ENCODE peak calls at places on chromosome 22, in six cellular contexts. One of them, this sample, is unnamed. For H3K27me3, the result is how much of the 10 kb centered on the place peaks cover.

GRCh38 chr22:49812838-49813237 is 14.8 kb downstream of the BRD1 start:
- DNase-seq in fibroblast of lung: peak
- DNase-seq in Peyer's patch: no peak
- DNase-seq in lung: no peak
- DNase-seq in PC-9: no peak
- DNase-seq in ovary: no peak
- DNase-seq in this sample: no peak

GRCh38 chr22:49586873-49587272 is 240.8 kb downstream of the BRD1 start:
- DNase-seq in fibroblast of lung: no peak
- DNase-seq in Peyer's patch: no peak
- DNase-seq in lung: no peak
- DNase-seq in PC-9: no peak
- DNase-seq in ovary: no peak
- DNase-seq in this sample: no peak

GRCh38 chr22:48340191-48340590 is 1487.5 kb downstream of the BRD1 start:
- DNase-seq in fibroblast of lung: no peak
- DNase-seq in Peyer's patch: peak
- DNase-seq in lung: no peak
- DNase-seq in PC-9: no peak
- DNase-seq in ovary: no peak
- DNase-seq in this sample: no peak

GRCh38 chr22:49182416-49182815 is 645.3 kb downstream of the BRD1 start:
- DNase-seq in fibroblast of lung: no peak
- DNase-seq in Peyer's patch: no peak
- DNase-seq in lung: no peak
- DNase-seq in PC-9: no peak
- DNase-seq in ovary: no peak
- DNase-seq in this sample: no peak

GRCh38 chr22:43697894-43698293 is 114.2 kb downstream of the EFCAB6 start:
- DNase-seq in fibroblast of lung: no peak
- DNase-seq in Peyer's patch: no peak
- DNase-seq in lung: no peak
- DNase-seq in PC-9: no peak
- DNase-seq in ovary: no peak
- DNase-seq in this sample: no peak

GRCh38 chr22:36162127-36163034 is 1.8 kb upstream of the APOL3 start:
- DNase-seq in fibroblast of lung: peak
- DNase-seq in Peyer's patch: no peak
- DNase-seq in lung: no peak
- DNase-seq in PC-9: no peak
- DNase-seq in ovary: no peak
- DNase-seq in this sample: no peak

GRCh38 chr22:24059121-24059520 is 48.0 kb downstream of the CABIN1 start:
- DNase-seq in fibroblast of lung: peak
- DNase-seq in Peyer's patch: no peak
- DNase-seq in lung: no peak
- DNase-seq in PC-9: no peak
- DNase-seq in ovary: no peak
- DNase-seq in this sample: no peak

GRCh38 chr22:26642465-26643367 is 14.7 kb upstream of the MIAT start:
- DNase-seq in fibroblast of lung: peak
- DNase-seq in Peyer's patch: no peak
- DNase-seq in lung: no peak
- DNase-seq in PC-9: no peak
- DNase-seq in ovary: no peak
- DNase-seq in this sample: no peak

GRCh38 chr22:31897842-31898241 is 46.5 kb upstream of the YWHAH start:
- DNase-seq in fibroblast of lung: no peak
- DNase-seq in Peyer's patch: no peak
- DNase-seq in lung: no peak
- DNase-seq in PC-9: no peak
- DNase-seq in ovary: no peak
- DNase-seq in this sample: no peak

GRCh38 chr22:35488513-35488912 is 52.1 kb upstream of the RASD2 start:
- DNase-seq in fibroblast of lung: no peak
- DNase-seq in Peyer's patch: no peak
- DNase-seq in lung: no peak
- DNase-seq in PC-9: no peak
- DNase-seq in ovary: no peak
- DNase-seq in this sample: no peak

GRCh38 chr22:30348395-30348794 is 8.3 kb downstream of the SF3A1 start:
- DNase-seq in fibroblast of lung: no peak
- DNase-seq in Peyer's patch: no peak
- DNase-seq in lung: no peak
- DNase-seq in PC-9: no peak
- DNase-seq in ovary: no peak
- DNase-seq in this sample: no peak

GRCh38 chr22:34976474-34976873 is 89.5 kb upstream of the ISX start:
- DNase-seq in fibroblast of lung: no peak
- DNase-seq in Peyer's patch: no peak
- DNase-seq in lung: no peak
- DNase-seq in PC-9: no peak
- DNase-seq in ovary: no peak
- DNase-seq in this sample: no peak

GRCh38 chr22:23533328-23533762 is 46.7 kb downstream of the IGLL1 start:
- DNase-seq in fibroblast of lung: peak
- DNase-seq in Peyer's patch: peak
- DNase-seq in lung: no peak
- DNase-seq in PC-9: no peak
- DNase-seq in ovary: no peak
- DNase-seq in this sample: no peak

GRCh38 chr22:32584650-32585049 is 110.0 kb downstream of the FBXO7 start:
- DNase-seq in fibroblast of lung: peak
- DNase-seq in Peyer's patch: no peak
- DNase-seq in lung: no peak
- DNase-seq in PC-9: no peak
- DNase-seq in ovary: no peak
- DNase-seq in this sample: no peak

GRCh38 chr22:29813563-29813962 is 24.5 kb downstream of the ASCC2 start:
- DNase-seq in fibroblast of lung: no peak
- DNase-seq in Peyer's patch: no peak
- DNase-seq in lung: no peak
- DNase-seq in PC-9: no peak
- DNase-seq in ovary: no peak
- DNase-seq in this sample: no peak

GRCh38 chr22:50010676-50011446 is 1.7 kb downstream of the IL17REL start:
- DNase-seq in fibroblast of lung: no peak
- DNase-seq in Peyer's patch: peak
- DNase-seq in lung: no peak
- DNase-seq in PC-9: no peak
- DNase-seq in ovary: no peak
- DNase-seq in this sample: peak

GRCh38 chr22:35140879-35141745 is 75.2 kb downstream of the ISX start:
- DNase-seq in fibroblast of lung: no peak
- DNase-seq in Peyer's patch: peak
- DNase-seq in lung: no peak
- DNase-seq in PC-9: peak
- DNase-seq in ovary: no peak
- DNase-seq in this sample: no peak

GRCh38 chr22:39494471-39495120 is 7.5 kb upstream of the MIEF1 start:
- DNase-seq in fibroblast of lung: no peak
- DNase-seq in Peyer's patch: no peak
- DNase-seq in lung: no peak
- DNase-seq in PC-9: no peak
- DNase-seq in ovary: no peak
- DNase-seq in this sample: no peak

GRCh38 chr22:39645532-39645931 is 75.0 kb downstream of the CACNA1I start:
- DNase-seq in fibroblast of lung: no peak
- DNase-seq in Peyer's patch: no peak
- DNase-seq in lung: no peak
- DNase-seq in PC-9: no peak
- DNase-seq in ovary: no peak
- DNase-seq in this sample: no peak

GRCh38 chr22:22429374-22430108 is 79.0 kb downstream of the ZNF280B start:
- DNase-seq in fibroblast of lung: no peak
- DNase-seq in Peyer's patch: no peak
- DNase-seq in lung: no peak
- DNase-seq in PC-9: no peak
- DNase-seq in ovary: no peak
- DNase-seq in this sample: no peak

GRCh38 chr22:50245214-50246072 is 620 bp upstream of the TUBGCP6 start:
- DNase-seq in fibroblast of lung: no peak
- DNase-seq in Peyer's patch: no peak
- DNase-seq in lung: no peak
- DNase-seq in PC-9: peak
- DNase-seq in ovary: no peak
- DNase-seq in this sample: no peak

GRCh38 chr22:26713823-26714449 is 56.5 kb downstream of the MIAT start:
- DNase-seq in fibroblast of lung: peak
- DNase-seq in Peyer's patch: no peak
- DNase-seq in lung: no peak
- DNase-seq in PC-9: no peak
- DNase-seq in ovary: no peak
- DNase-seq in this sample: no peak

GRCh38 chr22:50014655-50015401 is 2.3 kb upstream of the IL17REL start:
- DNase-seq in fibroblast of lung: no peak
- DNase-seq in Peyer's patch: no peak
- DNase-seq in lung: no peak
- DNase-seq in PC-9: no peak
- DNase-seq in ovary: no peak
- DNase-seq in this sample: no peak

GRCh38 chr22:45575173-45575572 is 72.5 kb downstream of the FBLN1 start:
- DNase-seq in fibroblast of lung: no peak
- DNase-seq in Peyer's patch: peak
- DNase-seq in lung: no peak
- DNase-seq in PC-9: no peak
- DNase-seq in ovary: no peak
- DNase-seq in this sample: no peak
- H3K4me3 ChIP-seq in fibroblast of lung: no peak
- H3K4me3 ChIP-seq in Peyer's patch: no peak
- H3K4me3 ChIP-seq in lung: no peak
- H3K4me3 ChIP-seq in PC-9: no peak
- H3K4me3 ChIP-seq in ovary: no peak
- H3K4me3 ChIP-seq in this sample: no peak

GRCh38 chr22:17920992-17921650 is 103.2 kb downstream of the MICAL3 start:
- DNase-seq in fibroblast of lung: no peak
- DNase-seq in Peyer's patch: no peak
- DNase-seq in lung: no peak
- DNase-seq in PC-9: no peak
- DNase-seq in ovary: no peak
- DNase-seq in this sample: no peak
- H3K27ac ChIP-seq in fibroblast of lung: no peak
- H3K27ac ChIP-seq in Peyer's patch: no peak
- H3K27ac ChIP-seq in lung: peak
- H3K27ac ChIP-seq in PC-9: no peak
- H3K27ac ChIP-seq in ovary: no peak
- H3K27ac ChIP-seq in this sample: no peak

GRCh38 chr22:47201186-47201995 is 438.9 kb downstream of the TBC1D22A start:
- DNase-seq in fibroblast of lung: no peak
- DNase-seq in Peyer's patch: peak
- DNase-seq in lung: peak
- DNase-seq in PC-9: no peak
- DNase-seq in ovary: peak
- DNase-seq in this sample: peak

GRCh38 chr22:47199261-47199948 is 437.0 kb downstream of the TBC1D22A start:
- DNase-seq in fibroblast of lung: no peak
- DNase-seq in Peyer's patch: peak
- DNase-seq in lung: peak
- DNase-seq in PC-9: no peak
- DNase-seq in ovary: peak
- DNase-seq in this sample: no peak

GRCh38 chr22:47199949-47200272 is 437.5 kb downstream of the TBC1D22A start:
- DNase-seq in fibroblast of lung: no peak
- DNase-seq in Peyer's patch: no peak
- DNase-seq in lung: no peak
- DNase-seq in PC-9: no peak
- DNase-seq in ovary: no peak
- DNase-seq in this sample: no peak

GRCh38 chr22:47198801-47199251 is 436.4 kb downstream of the TBC1D22A start:
- DNase-seq in fibroblast of lung: no peak
- DNase-seq in Peyer's patch: no peak
- DNase-seq in lung: peak
- DNase-seq in PC-9: no peak
- DNase-seq in ovary: peak
- DNase-seq in this sample: no peak

DNA sequence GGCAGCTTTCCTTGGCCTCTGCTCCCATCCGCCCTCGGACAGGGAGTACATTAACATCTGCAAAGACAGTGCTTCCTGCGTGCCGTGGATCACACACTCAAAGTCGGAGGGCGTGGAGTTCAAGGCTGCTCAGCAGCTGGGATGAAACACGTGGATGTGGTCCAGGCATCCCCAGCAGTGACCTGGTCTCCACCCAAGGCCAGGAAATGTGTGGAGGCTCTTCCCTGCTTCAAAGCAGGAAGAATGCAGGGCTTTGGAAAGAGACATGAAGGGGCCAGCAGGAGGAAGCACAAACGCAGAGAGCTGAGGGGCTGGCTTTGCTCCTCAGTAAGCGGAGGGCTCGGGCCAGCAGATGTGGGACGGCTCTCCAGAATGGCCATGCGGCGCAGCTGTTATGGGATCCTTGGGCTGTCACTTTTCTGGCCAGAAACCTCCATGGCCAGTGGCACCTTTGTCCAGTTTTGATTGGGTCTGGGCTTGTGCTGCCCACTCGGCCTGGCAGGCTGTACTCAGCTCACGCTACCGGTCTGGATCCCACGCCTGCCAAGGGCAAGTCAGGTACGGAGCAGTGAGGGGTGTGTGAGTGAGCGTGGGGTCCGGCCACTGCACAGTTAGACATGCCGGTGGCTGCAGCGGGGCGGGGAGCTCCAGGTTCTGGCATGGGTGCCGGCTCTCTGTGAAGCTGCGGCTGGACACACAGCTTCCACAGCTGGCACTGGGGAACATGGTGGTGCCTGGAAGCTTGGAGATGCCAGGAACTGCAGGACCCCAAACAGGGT is 438.0 kb downstream of the TBC1D22A start:
- DNase-seq in fibroblast of lung: no peak
- DNase-seq in Peyer's patch: no peak
- DNase-seq in lung: no peak
- DNase-seq in PC-9: no peak
- DNase-seq in ovary: peak
- DNase-seq in this sample: no peak
- H3K27me3 ChIP-seq in fibroblast of lung: under half
- H3K27me3 ChIP-seq in Peyer's patch: under half
- H3K27me3 ChIP-seq in lung: under half
- H3K27me3 ChIP-seq in PC-9: half or more
- H3K27me3 ChIP-seq in ovary: under half
- H3K27me3 ChIP-seq in this sample: under half

DNA sequence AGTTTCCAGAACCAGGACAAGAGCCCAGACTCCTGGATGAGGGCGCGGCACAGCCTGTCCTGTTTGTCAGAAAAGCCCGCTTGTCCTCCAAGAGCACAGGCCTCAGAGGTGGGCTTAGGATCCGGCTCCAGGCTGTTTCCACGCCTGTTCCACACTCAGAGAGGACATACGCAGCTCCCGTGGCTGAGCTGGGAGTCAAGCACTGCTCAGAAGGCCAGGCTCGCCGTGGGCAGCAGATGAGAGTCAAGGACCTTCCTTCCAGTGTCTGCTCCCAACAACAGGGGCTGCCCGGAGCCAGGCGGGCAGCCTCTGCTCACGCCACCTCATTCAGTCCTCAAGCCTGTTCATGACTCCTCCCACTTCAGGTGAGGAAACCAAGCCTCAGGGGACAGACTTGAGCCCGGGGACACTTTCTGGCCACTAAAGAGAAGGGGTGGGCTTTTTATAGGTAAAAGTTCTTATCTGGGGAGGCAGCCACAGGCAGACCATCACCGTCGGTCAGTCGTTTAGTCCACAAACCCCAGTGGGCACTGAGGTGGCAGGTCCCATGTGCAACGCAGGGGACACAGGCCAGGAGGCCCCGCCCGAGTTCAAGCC is 3.8 kb downstream of the CYB5R3 start:
- DNase-seq in fibroblast of lung: no peak
- DNase-seq in Peyer's patch: no peak
- DNase-seq in lung: no peak
- DNase-seq in PC-9: no peak
- DNase-seq in ovary: no peak
- DNase-seq in this sample: no peak
- H3K4me3 ChIP-seq in fibroblast of lung: no peak
- H3K4me3 ChIP-seq in Peyer's patch: peak
- H3K4me3 ChIP-seq in lung: no peak
- H3K4me3 ChIP-seq in PC-9: no peak
- H3K4me3 ChIP-seq in ovary: peak
- H3K4me3 ChIP-seq in this sample: peak

This sample was measured in dorsolateral prefrontal cortex.